ENCODE peak calls at places on chromosomes 12 and 14, in eight cellular contexts. X is HCT116, S is transverse colon, M is breast epithelium, Z is suprapubic skin, O is upper lobe of left lung, E is sigmoid colon, C is stomach. B is an unnamed sample.

GRCh38 chr14:36726128-36726527 is 64.5 kb downstream of the PAX9 start:
- DNase-seq in X (no peak), S (no peak), M (no peak), Z (no peak), O (no peak), E (no peak), C (no peak), B (no peak)

GRCh38 chr12:119843100-119843499 is 34.0 kb downstream of the CIT start:
- DNase-seq in X (no peak), S (no peak), M (no peak), Z (no peak), O (peak; percentile 21), E (no peak), C (no peak), B (no peak)

GRCh38 chr12:32455607-32456063 is 56.3 kb downstream of the FGD4 start:
- DNase-seq in X (peak; percentile 45), S (no peak), M (no peak), Z (no peak), O (no peak), E (no peak), C (no peak), B (peak; percentile 40)

GRCh38 chr14:81172353-81172752 is 48.4 kb downstream of the GTF2A1 start:
- DNase-seq in X (no peak), S (no peak), M (no peak), Z (no peak), O (no peak), E (no peak), C (no peak), B (no peak)

GRCh38 chr12:18690653-18691052 is 47.2 kb downstream of the PLCZ1 start:
- DNase-seq in X (peak; percentile 79), S (no peak), M (no peak), Z (no peak), O (no peak), E (no peak), C (no peak), B (no peak)

GRCh38 chr14:58919262-58919661 is 269.2 kb upstream of the DAAM1 start:
- DNase-seq in X (no peak), S (no peak), M (no peak), Z (no peak), O (no peak), E (no peak), C (no peak), B (no peak)

GRCh38 chr12:53190108-53190729 is 9.5 kb upstream of the CSAD start:
- DNase-seq in X (peak; percentile 23), S (peak; percentile 44), M (no peak), Z (no peak), O (peak; percentile 54), E (peak; percentile 86), C (peak; percentile 61), B (peak; percentile 43)

GRCh38 chr14:75977544-75977943 is 4.3 kb downstream of the TGFB3 start:
- DNase-seq in X (no peak), S (no peak), M (no peak), Z (no peak), O (no peak), E (no peak), C (no peak), B (no peak)

GRCh38 chr12:119486599-119487154 is 106.9 kb upstream of the TMEM233 start:
- DNase-seq in X (no peak), S (no peak), M (no peak), Z (no peak), O (no peak), E (no peak), C (no peak), B (no peak)

GRCh38 chr12:38664661-38665269 is 240.6 kb downstream of the CPNE8 start:
- DNase-seq in X (peak; percentile 15), S (peak; percentile 14), M (no peak), Z (no peak), O (no peak), E (no peak), C (no peak), B (no peak)

GRCh38 chr12:117853600-117853999 is 115.2 kb downstream of the KSR2 start:
- DNase-seq in X (no peak), S (peak; percentile 44), M (no peak), Z (no peak), O (peak; percentile 67), E (no peak), C (peak; percentile 43), B (peak; percentile 36)

GRCh38 chr12:118337194-118337838 is 35.4 kb downstream of the TAOK3 start:
- DNase-seq in X (no peak), S (no peak), M (no peak), Z (no peak), O (no peak), E (no peak), C (no peak), B (peak; percentile 23)

GRCh38 chr14:76117789-76118188 is 33.9 kb upstream of the GPATCH2L start:
- DNase-seq in X (no peak), S (no peak), M (no peak), Z (no peak), O (no peak), E (no peak), C (no peak), B (no peak)

GRCh38 chr12:67439611-67440010 is 170.5 kb downstream of the CAND1 start:
- DNase-seq in X (no peak), S (no peak), M (no peak), Z (no peak), O (no peak), E (no peak), C (no peak), B (no peak)

GRCh38 chr14:92473261-92473946 is 40.2 kb upstream of the RIN3 start:
- DNase-seq in X (no peak), S (peak; percentile 16), M (peak; percentile 34), Z (peak; percentile 88), O (peak; percentile 54), E (no peak), C (peak; percentile 26), B (no peak)

GRCh38 chr12:50579757-50580267 is 75.0 kb downstream of the DIP2B start:
- DNase-seq in X (no peak), S (no peak), M (no peak), Z (no peak), O (no peak), E (no peak), C (no peak), B (no peak)

GRCh38 chr12:19669793-19670192 is 230.5 kb downstream of the AEBP2 start:
- DNase-seq in X (no peak), S (no peak), M (no peak), Z (no peak), O (no peak), E (no peak), C (no peak), B (no peak)

GRCh38 chr12:51920046-51920445 is 12.7 kb downstream of the ACVRL1 start:
- DNase-seq in X (no peak), S (no peak), M (no peak), Z (peak; percentile 27), O (no peak), E (peak; percentile 52), C (no peak), B (no peak)

GRCh38 chr12:7642876-7643309 is 22.8 kb downstream of the APOBEC1 start:
- DNase-seq in X (peak; percentile 22), S (no peak), M (no peak), Z (no peak), O (no peak), E (no peak), C (no peak), B (no peak)

GRCh38 chr12:108508243-108508642 is 6.8 kb upstream of the FICD start:
- DNase-seq in X (no peak), S (no peak), M (no peak), Z (no peak), O (no peak), E (no peak), C (no peak), B (no peak)

GRCh38 chr14:53462931-53463778 is 310.0 kb upstream of the DDHD1 start:
- DNase-seq in X (peak; percentile 15), S (no peak), M (no peak), Z (no peak), O (peak; percentile 86), E (no peak), C (no peak), B (no peak)

GRCh38 chr14:67987596-67987995 is 168.0 kb downstream of the RAD51B start:
- DNase-seq in X (no peak), S (no peak), M (peak; percentile 45), Z (no peak), O (no peak), E (no peak), C (no peak), B (no peak)

GRCh38 chr12:3538691-3539030 is 47.7 kb downstream of the PRMT8 start:
- DNase-seq in X (no peak), S (no peak), M (no peak), Z (no peak), O (no peak), E (no peak), C (no peak), B (no peak)

GRCh38 chr12:52656616-52657015 is 4.6 kb upstream of the KRT2 start:
- DNase-seq in X (no peak), S (no peak), M (no peak), Z (no peak), O (no peak), E (no peak), C (no peak), B (no peak)

GRCh38 chr14:97604731-97605130 is 807.5 kb downstream of the VRK1 start:
- DNase-seq in X (no peak), S (no peak), M (no peak), Z (no peak), O (no peak), E (no peak), C (no peak), B (no peak)

GRCh38 chr12:119374615-119375014 is 40.1 kb downstream of the CCDC60 start:
- DNase-seq in X (no peak), S (no peak), M (no peak), Z (no peak), O (no peak), E (no peak), C (no peak), B (no peak)

GRCh38 chr12:3135522-3136461 is 58.6 kb downstream of the TSPAN9 start:
- DNase-seq in X (peak; percentile 61), S (peak; percentile 23), M (peak; percentile 31), Z (no peak), O (no peak), E (no peak), C (no peak), B (peak; percentile 33)

GRCh38 chr12:123670882-123671728 is at the start of gene TCTN2:
- DNase-seq in X (peak; percentile 74), S (peak; percentile 96), M (peak; percentile 95), Z (peak; percentile 97), O (peak; percentile 96), E (peak; percentile 98), C (peak; percentile 97), B (peak; percentile 95)
- TF ChIP-seq POLR2A in X (no peak), S (no peak), M (no peak), Z (no peak), O (peak; percentile 33), E (no peak), C (no peak), B (peak; percentile 24)

GRCh38 chr12:109880049-109880931 is at the start of gene GLTP:
- DNase-seq in X (peak; percentile 45), S (peak; percentile 90), M (peak; percentile 79), Z (peak; percentile 83), O (peak; percentile 90), E (peak; percentile 89), C (peak; percentile 91), B (peak; percentile 79)
- TF ChIP-seq POLR2AphosphoS5 in X (peak; percentile 79), S (no peak), M (no peak), Z (no peak), O (no peak), E (no peak), C (no peak), B (peak; percentile 27)

GRCh38 chr12:56114084-56114483 is 2.3 kb upstream of the RPL41 start:
- DNase-seq in X (no peak), S (no peak), M (no peak), Z (no peak), O (no peak), E (no peak), C (no peak), B (no peak)
- TF ChIP-seq POLR2A in X (no peak), S (no peak), M (no peak), Z (no peak), O (no peak), E (no peak), C (no peak), B (no peak)

GRCh38 chr12:128724468-128725046 is 99.2 kb downstream of the SLC15A4 start:
- DNase-seq in X (no peak), S (no peak), M (no peak), Z (no peak), O (no peak), E (no peak), C (no peak), B (no peak)
- TF ChIP-seq POLR2AphosphoS5 in X (no peak), S (no peak), M (no peak), Z (no peak), O (no peak), E (no peak), C (no peak), B (no peak)